ENCODE peak calls at places on chromosomes 16 and 17, in ten cellular contexts. One of them, this sample, is unnamed.

GRCh38 chr16:17468611-17469010 is 2.1 kb downstream of the XYLT1 start:
- DNase-seq in transverse colon: no peak
- DNase-seq in T-cell: no peak
- DNase-seq in activated T-cell treated with anti-CD3 and anti-CD28 coated beads, Interleukin-2, amount 50 U/mL, for 72 hours: no peak
- DNase-seq in T follicular helper cell: no peak
- DNase-seq in tibial nerve: no peak
- DNase-seq in amygdala: no peak
- DNase-seq in C1 segment of cervical spinal cord: no peak
- DNase-seq in WTC11: no peak
- DNase-seq in RCC 7860: no peak
- DNase-seq in this sample: no peak

GRCh38 chr17:16991349-16992009 is 19.6 kb upstream of the TNFRSF13B start:
- DNase-seq in T follicular helper cell: peak; percentile 70
- DNase-seq in C1 segment of cervical spinal cord: peak; percentile 72
- DNase-seq in T-cell: peak; percentile 74
- DNase-seq in activated T-cell treated with anti-CD3 and anti-CD28 coated beads, Interleukin-2, amount 50 U/mL, for 72 hours: peak; percentile 85
- DNase-seq in tibial nerve: peak; percentile 84
- DNase-seq in amygdala: peak; percentile 30
- DNase-seq in transverse colon: peak; percentile 90
- DNase-seq in WTC11: peak; percentile 83
- DNase-seq in RCC 7860: peak; percentile 41
- DNase-seq in this sample: no peak

GRCh38 chr17:74442670-74443515 is 11.0 kb downstream of the GPRC5C start:
- DNase-seq in transverse colon: peak; percentile 91
- DNase-seq in WTC11: peak; percentile 66
- DNase-seq in T-cell: no peak
- DNase-seq in C1 segment of cervical spinal cord: peak; percentile 79
- DNase-seq in T follicular helper cell: no peak
- DNase-seq in amygdala: peak; percentile 64
- DNase-seq in RCC 7860: no peak
- DNase-seq in activated T-cell treated with anti-CD3 and anti-CD28 coated beads, Interleukin-2, amount 50 U/mL, for 72 hours: peak; percentile 24
- DNase-seq in tibial nerve: peak; percentile 90
- DNase-seq in this sample: no peak

GRCh38 chr17:39144414-39144813 is 7.0 kb downstream of the PLXDC1 start:
- DNase-seq in amygdala: no peak
- DNase-seq in T-cell: no peak
- DNase-seq in WTC11: no peak
- DNase-seq in activated T-cell treated with anti-CD3 and anti-CD28 coated beads, Interleukin-2, amount 50 U/mL, for 72 hours: no peak
- DNase-seq in T follicular helper cell: no peak
- DNase-seq in transverse colon: peak; percentile 70
- DNase-seq in tibial nerve: peak; percentile 97
- DNase-seq in C1 segment of cervical spinal cord: no peak
- DNase-seq in RCC 7860: peak; percentile 42
- DNase-seq in this sample: peak; percentile 70

GRCh38 chr17:286571-286970 is 66.0 kb downstream of the RPH3AL start:
- DNase-seq in transverse colon: peak; percentile 2
- DNase-seq in T-cell: no peak
- DNase-seq in RCC 7860: no peak
- DNase-seq in amygdala: no peak
- DNase-seq in T follicular helper cell: no peak
- DNase-seq in tibial nerve: no peak
- DNase-seq in C1 segment of cervical spinal cord: no peak
- DNase-seq in WTC11: no peak
- DNase-seq in activated T-cell treated with anti-CD3 and anti-CD28 coated beads, Interleukin-2, amount 50 U/mL, for 72 hours: no peak
- DNase-seq in this sample: no peak

GRCh38 chr16:15398618-15399316 is 3.2 kb downstream of the MPV17L start:
- DNase-seq in amygdala: no peak
- DNase-seq in WTC11: no peak
- DNase-seq in C1 segment of cervical spinal cord: no peak
- DNase-seq in transverse colon: no peak
- DNase-seq in tibial nerve: no peak
- DNase-seq in activated T-cell treated with anti-CD3 and anti-CD28 coated beads, Interleukin-2, amount 50 U/mL, for 72 hours: no peak
- DNase-seq in T-cell: no peak
- DNase-seq in RCC 7860: no peak
- DNase-seq in T follicular helper cell: no peak
- DNase-seq in this sample: no peak

GRCh38 chr17:72185571-72185970 is 64.8 kb downstream of the SOX9 start:
- DNase-seq in amygdala: no peak
- DNase-seq in WTC11: no peak
- DNase-seq in C1 segment of cervical spinal cord: no peak
- DNase-seq in tibial nerve: no peak
- DNase-seq in T follicular helper cell: no peak
- DNase-seq in RCC 7860: no peak
- DNase-seq in activated T-cell treated with anti-CD3 and anti-CD28 coated beads, Interleukin-2, amount 50 U/mL, for 72 hours: no peak
- DNase-seq in transverse colon: no peak
- DNase-seq in T-cell: no peak
- DNase-seq in this sample: no peak

GRCh38 chr16:85615852-85616607 is 2.9 kb downstream of the GSE1 start:
- DNase-seq in amygdala: peak; percentile 44
- DNase-seq in tibial nerve: peak; percentile 81
- DNase-seq in WTC11: peak; percentile 92
- DNase-seq in transverse colon: peak; percentile 83
- DNase-seq in T-cell: peak; percentile 71
- DNase-seq in T follicular helper cell: peak; percentile 61
- DNase-seq in C1 segment of cervical spinal cord: peak; percentile 57
- DNase-seq in RCC 7860: peak; percentile 71
- DNase-seq in activated T-cell treated with anti-CD3 and anti-CD28 coated beads, Interleukin-2, amount 50 U/mL, for 72 hours: peak; percentile 87
- DNase-seq in this sample: peak; percentile 36

GRCh38 chr17:68707032-68707431 is 105.9 kb upstream of the FAM20A start:
- DNase-seq in T-cell: no peak
- DNase-seq in C1 segment of cervical spinal cord: no peak
- DNase-seq in tibial nerve: no peak
- DNase-seq in T follicular helper cell: no peak
- DNase-seq in WTC11: no peak
- DNase-seq in transverse colon: no peak
- DNase-seq in amygdala: no peak
- DNase-seq in RCC 7860: no peak
- DNase-seq in activated T-cell treated with anti-CD3 and anti-CD28 coated beads, Interleukin-2, amount 50 U/mL, for 72 hours: no peak
- DNase-seq in this sample: peak; percentile 83

This sample was measured in HFF-Myc.